ENCODE peak calls at places on chromosomes 13 and 19, in five cellular contexts. Y is K562, R is A549, H is H1, E is HepG2. A is an unnamed sample.

GRCh38 chr13:50248537-50249521 is 233.6 kb downstream of the KCNRG start:
- DNase-seq in Y (no peak), R (no peak), H (no peak), E (no peak), A (peak; percentile 30)

GRCh38 chr13:103200118-103200885 is 134.1 kb upstream of the SLC10A2 start:
- DNase-seq in Y (no peak), R (no peak), H (no peak), E (no peak), A (no peak)

GRCh38 chr13:110617326-110618072 is 2.2 kb downstream of the NAXD start:
- DNase-seq in Y (peak; percentile 38), R (no peak), H (no peak), E (peak; percentile 43), A (no peak)

GRCh38 chr19:43465468-43466120 is at the start of gene LYPD3:
- DNase-seq in Y (no peak), R (no peak), H (no peak), E (no peak), A (peak; percentile 67)

GRCh38 chr19:34149873-34150272 is 22.4 kb upstream of the LSM14A start:
- DNase-seq in Y (no peak), R (no peak), H (no peak), E (no peak), A (no peak)

GRCh38 chr13:32446778-32447465 is 19.0 kb upstream of the N4BP2L1 start:
- DNase-seq in Y (no peak), R (no peak), H (no peak), E (no peak), A (no peak)

GRCh38 chr19:3443840-3444694 is 36.3 kb downstream of the SMIM24 start:
- DNase-seq in Y (no peak), R (no peak), H (no peak), E (peak; percentile 39), A (peak; percentile 61)

GRCh38 chr13:76349700-76350099 is 536.5 kb downstream of the KCTD12 start:
- DNase-seq in Y (no peak), R (no peak), H (no peak), E (no peak), A (no peak)

GRCh38 chr13:78060966-78061365 is 142.3 kb upstream of the EDNRB start:
- DNase-seq in Y (no peak), R (no peak), H (no peak), E (no peak), A (no peak)

GRCh38 chr13:21113851-21114306 is 52.5 kb upstream of the LATS2 start:
- DNase-seq in Y (no peak), R (no peak), H (no peak), E (no peak), A (no peak)

GRCh38 chr19:15248648-15249559 is 16.7 kb upstream of the EPHX3 start:
- DNase-seq in Y (no peak), R (peak; percentile 77), H (no peak), E (no peak), A (no peak)

GRCh38 chr13:43205421-43205820 is 182.0 kb downstream of the DNAJC15 start:
- DNase-seq in Y (no peak), R (no peak), H (no peak), E (no peak), A (no peak)

GRCh38 chr13:33869005-33869404 is 51.1 kb downstream of the RFC3 start:
- DNase-seq in Y (no peak), R (no peak), H (no peak), E (no peak), A (no peak)

GRCh38 chr19:13461536-13461935 is 44.7 kb downstream of the CACNA1A start:
- DNase-seq in Y (no peak), R (no peak), H (no peak), E (no peak), A (peak; percentile 54)

GRCh38 chr13:100044936-100045335 is 44.0 kb upstream of the PCCA start:
- DNase-seq in Y (no peak), R (no peak), H (no peak), E (peak; percentile 20), A (no peak)

GRCh38 chr19:43662487-43662886 is 7.5 kb downstream of the PLAUR start:
- DNase-seq in Y (peak; percentile 38), R (no peak), H (no peak), E (peak; percentile 41), A (no peak)

GRCh38 chr13:109007946-109008345 is 378.5 kb downstream of the MYO16 start:
- DNase-seq in Y (no peak), R (no peak), H (no peak), E (no peak), A (no peak)

GRCh38 chr13:109009756-109010155 is 380.3 kb downstream of the MYO16 start:
- DNase-seq in Y (no peak), R (no peak), H (no peak), E (no peak), A (no peak)

GRCh38 chr13:109012115-109012514 is 382.7 kb downstream of the MYO16 start:
- DNase-seq in Y (no peak), R (no peak), H (no peak), E (no peak), A (no peak)

DNA sequence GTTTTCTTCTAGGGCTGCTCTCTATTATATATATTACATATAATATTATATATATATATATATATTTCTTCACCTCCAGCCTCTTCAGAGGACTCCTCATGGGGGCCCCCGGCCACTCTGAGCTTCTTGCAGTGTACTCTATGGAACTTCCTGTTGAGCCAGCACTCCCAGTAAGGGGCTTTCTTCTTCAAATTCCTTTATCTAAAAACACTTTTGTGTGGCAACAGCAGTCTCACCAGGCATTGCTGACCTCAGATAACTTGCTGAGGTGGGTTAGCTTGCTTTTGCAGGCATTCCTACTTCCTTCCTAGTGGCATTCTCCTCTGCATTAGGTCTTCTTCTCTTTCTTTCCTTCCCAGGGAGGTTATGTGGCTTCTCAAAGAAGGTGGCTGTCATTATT is 381.5 kb downstream of the MYO16 start:
- DNase-seq in Y (no peak), R (no peak), H (peak; percentile 15), E (no peak), A (no peak)
- TF ChIP-seq JUN in Y (no peak), R (no peak), H (no peak), E (no peak), A (no peak)

GRCh38 chr19:18239303-18239702 is 13.1 kb upstream of the PDE4C start:
- DNase-seq in Y (no peak), R (no peak), H (no peak), E (no peak), A (peak; percentile 57)
- TF ChIP-seq JUN in Y (no peak), R (no peak), H (no peak), E (no peak), A (peak; percentile 71)

DNA sequence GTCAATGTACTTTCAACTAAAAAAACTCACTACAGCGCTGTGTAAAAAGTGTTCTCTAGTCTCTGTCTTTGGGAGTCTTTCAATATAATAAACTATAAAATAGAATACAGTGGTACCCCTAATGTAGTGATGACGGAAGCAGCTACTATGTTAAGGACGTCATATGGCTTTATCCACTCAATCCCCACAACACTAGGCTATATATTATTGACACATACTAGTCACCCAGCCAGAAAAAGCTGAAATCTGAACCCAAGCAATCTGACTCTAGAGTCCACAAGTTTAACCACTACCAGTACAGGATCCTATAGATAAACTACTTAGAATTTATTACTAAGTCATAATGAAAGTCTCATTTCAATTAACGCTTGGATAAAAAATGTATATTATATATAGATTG is 48.3 kb downstream of the ELF1 start:
- DNase-seq in Y (no peak), R (no peak), H (no peak), E (no peak), A (no peak)
- TF ChIP-seq JUN in Y (no peak), R (no peak), H (no peak), E (no peak), A (no peak)

GRCh38 chr19:49383598-49383997 is 4.5 kb upstream of the KASH5 start:
- DNase-seq in Y (no peak), R (no peak), H (no peak), E (no peak), A (no peak)
- TF ChIP-seq JUN in Y (no peak), R (no peak), H (no peak), E (no peak), A (no peak)

A was measured in WTC11.